ENCODE peak calls at places on chromosome 22, in four cellular contexts. X, H, D and F are unnamed samples.

GRCh38 chr22:24460418-24461089 is 33.2 kb downstream of the ADORA2A start:
- DNase-seq in X (no peak), H (no peak), D (no peak), F (no peak)

GRCh38 chr22:23291806-23292452 is 111.6 kb downstream of the BCR start:
- DNase-seq in X (no peak), H (no peak), D (no peak), F (no peak)

GRCh38 chr22:17268501-17269223 is 49.4 kb upstream of the ADA2 start:
- DNase-seq in X (no peak), H (no peak), D (no peak), F (no peak)

GRCh38 chr22:48279465-48279765 is 1517.0 kb downstream of the TBC1D22A start:
- DNase-seq in X (no peak), H (no peak), D (no peak), F (no peak)

GRCh38 chr22:32378703-32379272 is 21.1 kb downstream of the RFPL3 start:
- DNase-seq in X (no peak), H (peak; percentile 39), D (peak; percentile 78), F (no peak)

GRCh38 chr22:40414838-40415505 is 44.6 kb downstream of the SGSM3 start:
- DNase-seq in X (no peak), H (no peak), D (no peak), F (no peak)

GRCh38 chr22:46104170-46104880 is 46.0 kb upstream of the PPARA start:
- DNase-seq in X (no peak), H (peak; percentile 53), D (no peak), F (no peak)

GRCh38 chr22:24445481-24446290 is 18.3 kb downstream of the ADORA2A start:
- DNase-seq in X (no peak), H (no peak), D (no peak), F (no peak)

GRCh38 chr22:46309526-46310085 is 12.9 kb downstream of the GTSE1 start:
- DNase-seq in X (no peak), H (no peak), D (no peak), F (no peak)

GRCh38 chr22:31844941-31845340 is 91.1 kb downstream of the DEPDC5 start:
- DNase-seq in X (no peak), H (no peak), D (no peak), F (no peak)

GRCh38 chr22:28425211-28425610 is 254.4 kb downstream of the TTC28 start:
- DNase-seq in X (no peak), H (no peak), D (no peak), F (no peak)

GRCh38 chr22:32396746-32397145 is 15.3 kb downstream of the RTCB start:
- DNase-seq in X (no peak), H (no peak), D (no peak), F (no peak)

GRCh38 chr22:23404689-23405365 is 175.3 kb downstream of the IGLL1 start:
- DNase-seq in X (no peak), H (no peak), D (no peak), F (no peak)

GRCh38 chr22:28978158-28978557 is 83.5 kb downstream of the C22orf31 start:
- DNase-seq in X (no peak), H (peak; percentile 17), D (no peak), F (no peak)